ENCODE peak calls at places on chromosomes 6 and 20, in four cellular contexts. R, I, J and C are unnamed samples.

GRCh38 chr6:136086686-136087085 is 163.4 kb downstream of the MTFR2 start:
- DNase-seq in R (no peak), I (no peak), J (no peak), C (no peak)

GRCh38 chr6:4565301-4566250 is 210.6 kb upstream of the CDYL start:
- DNase-seq in R (no peak), I (no peak), J (no peak), C (no peak)

GRCh38 chr6:52731719-52732118 is 31.6 kb downstream of the GSTA2 start:
- DNase-seq in R (no peak), I (no peak), J (no peak), C (no peak)

GRCh38 chr6:134347916-134348805 is 30.2 kb upstream of the SGK1 start:
- DNase-seq in R (no peak), I (no peak), J (no peak), C (no peak)

GRCh38 chr6:148596886-148597455 is 149.9 kb upstream of the UST start:
- DNase-seq in R (no peak), I (no peak), J (no peak), C (no peak)

GRCh38 chr6:11067348-11067747 is 23.2 kb upstream of the ELOVL2 start:
- DNase-seq in R (no peak), I (peak; percentile 79), J (peak; percentile 16), C (no peak)

GRCh38 chr6:121998631-121999030 is 400.8 kb upstream of the HSF2 start:
- DNase-seq in R (no peak), I (no peak), J (no peak), C (no peak)

GRCh38 chr6:138987643-138988468 is at the start of gene REPS1:
- DNase-seq in R (peak; percentile 40), I (peak; percentile 87), J (peak; percentile 94), C (peak; percentile 96)

GRCh38 chr6:144559865-144560603 is 274.9 kb downstream of the UTRN start:
- DNase-seq in R (no peak), I (peak; percentile 35), J (no peak), C (peak; percentile 14)

DNA sequence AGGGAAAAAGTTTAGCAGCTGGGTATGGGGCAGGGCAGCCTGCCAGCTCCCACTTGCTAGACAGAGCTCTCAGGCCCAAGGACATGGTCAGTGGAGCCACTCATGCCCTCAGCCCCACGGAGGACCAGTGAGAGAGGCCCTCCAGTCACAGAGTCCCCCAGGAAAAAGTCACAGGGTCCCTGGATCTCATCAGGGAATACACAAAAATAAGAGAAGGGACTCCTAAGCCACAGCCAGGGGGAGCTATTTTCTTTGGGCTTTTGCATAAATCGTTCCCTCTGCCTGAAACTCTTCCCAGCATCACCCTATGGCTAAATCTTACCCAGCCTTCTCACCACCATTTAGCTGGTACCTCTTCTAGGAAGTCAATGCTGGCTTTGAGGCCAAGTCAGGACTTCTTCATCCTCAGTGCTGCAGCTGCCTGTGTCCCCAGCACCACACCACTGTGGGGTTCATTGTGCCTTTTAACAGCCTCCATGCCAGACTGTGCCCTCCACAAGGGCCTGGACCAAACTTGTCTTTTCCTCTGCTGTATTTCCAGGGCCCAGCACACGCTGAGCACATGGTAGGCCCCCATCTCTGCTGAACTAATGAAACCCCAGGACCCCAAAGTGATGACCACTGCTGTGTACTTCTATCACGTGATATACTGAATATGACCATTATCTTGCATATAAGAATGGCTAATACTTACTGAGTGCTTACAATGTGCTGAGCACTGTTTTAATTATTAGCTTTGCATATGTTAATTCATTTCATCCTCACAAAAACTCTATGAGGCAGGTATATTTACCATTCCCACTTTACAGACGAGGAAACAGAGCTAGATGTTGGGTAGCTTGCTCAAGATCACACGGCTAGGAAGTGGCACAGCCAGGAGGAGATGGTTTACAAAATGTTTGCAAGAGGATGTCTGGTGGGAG is 2.0 kb downstream of the ZNF335 start:
- DNase-seq in R (no peak), I (peak; percentile 86), J (peak; percentile 85), C (peak; percentile 58)
- TF ChIP-seq TARDBP in R (no peak), I (no peak), J (no peak), C (no peak)

GRCh38 chr6:45590751-45591184 is 213.0 kb upstream of the SUPT3H start:
- DNase-seq in R (no peak), I (no peak), J (no peak), C (peak; percentile 23)
- TF ChIP-seq BHLHE40 in R (no peak), I (no peak), J (no peak), C (no peak)

GRCh38 chr6:56909115-56909907 is 45.6 kb upstream of the BEND6 start:
- DNase-seq in R (no peak), I (no peak), J (no peak), C (no peak)
- TF ChIP-seq TARDBP in R (no peak), I (no peak), J (no peak), C (no peak)

DNA sequence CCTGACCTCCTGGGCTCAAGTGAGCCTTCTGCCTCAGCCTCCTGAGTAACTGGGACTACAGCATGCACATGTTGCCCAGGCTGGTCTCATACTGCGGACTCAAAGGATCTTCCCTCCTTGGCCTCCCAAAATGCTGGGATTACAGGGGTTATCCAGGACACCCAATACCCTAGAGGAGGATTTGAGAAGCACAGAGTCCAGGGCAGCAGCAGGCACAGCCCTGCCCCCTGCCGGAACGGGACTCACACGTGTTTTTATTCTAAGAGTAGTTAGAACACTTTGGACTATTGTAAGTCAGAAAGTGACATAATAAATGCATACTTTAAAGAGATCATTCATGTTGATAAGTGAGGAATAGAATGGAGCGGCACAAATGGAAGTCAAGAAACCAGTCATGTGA is 80.2 kb downstream of the C6orf118 start:
- DNase-seq in R (no peak), I (no peak), J (no peak), C (no peak)
- TF ChIP-seq BHLHE40 in R (no peak), I (no peak), J (no peak), C (no peak)

GRCh38 chr6:147331401-147331800 is 127.2 kb downstream of the STXBP5 start:
- DNase-seq in R (no peak), I (no peak), J (no peak), C (no peak)
- TF ChIP-seq TARDBP in R (no peak), I (no peak), J (no peak), C (no peak)

DNA sequence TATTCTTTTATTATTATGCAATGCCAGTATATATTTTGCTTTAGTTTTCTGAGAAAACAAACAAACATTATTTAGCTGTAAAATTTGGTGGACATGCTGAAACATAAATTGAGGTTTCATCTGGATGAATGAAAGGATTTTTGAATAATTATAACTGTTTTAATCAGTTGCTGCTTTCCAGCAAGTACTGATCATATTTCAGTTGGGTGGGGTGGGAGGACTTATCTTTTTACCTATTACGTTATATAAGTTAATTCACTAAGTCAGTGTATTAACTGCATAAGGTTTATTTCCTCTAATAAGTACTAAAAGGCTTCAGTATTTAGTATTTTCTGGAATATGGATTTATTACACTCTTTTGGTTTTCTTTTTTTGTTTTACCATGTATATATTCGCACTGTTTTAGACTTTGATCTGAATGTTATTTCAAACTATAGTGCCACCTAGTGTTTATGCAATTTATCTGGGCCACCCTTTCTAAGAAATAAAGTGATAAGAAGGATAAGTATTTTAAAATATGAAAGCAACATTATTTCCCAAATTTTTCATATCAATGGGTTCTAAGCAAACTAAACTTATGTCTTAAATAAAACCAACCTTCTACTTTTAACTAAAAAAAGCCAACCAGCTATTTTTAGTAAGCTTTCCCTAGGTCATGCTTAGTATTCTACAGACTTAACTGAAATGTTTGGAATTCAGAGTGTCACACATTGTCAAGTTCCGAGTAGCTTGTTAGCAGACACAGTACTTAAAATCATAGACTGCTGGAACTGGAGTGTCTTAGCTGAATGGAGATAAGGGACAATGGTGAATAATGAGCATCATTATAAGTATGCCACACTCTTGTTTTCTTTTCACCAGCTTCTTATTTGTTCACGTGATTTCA is 105.4 kb upstream of the MCHR2 start:
- DNase-seq in R (no peak), I (peak; percentile 27), J (peak; percentile 24), C (no peak)
- TF ChIP-seq BHLHE40 in R (no peak), I (no peak), J (no peak), C (no peak)

GRCh38 chr6:132512638-132513632 is at the start of gene STX7:
- DNase-seq in R (peak; percentile 48), I (peak; percentile 91), J (peak; percentile 94), C (peak; percentile 96)

GRCh38 chr6:132512342-132512637 is 626 bp downstream of the STX7 start:
- DNase-seq in R (no peak), I (no peak), J (no peak), C (no peak)

GRCh38 chr6:132513821-132514545 is 1.1 kb upstream of the STX7 start:
- DNase-seq in R (no peak), I (peak; percentile 37), J (peak; percentile 6), C (no peak)

GRCh38 chr6:132511159-132511835 is 1.6 kb downstream of the STX7 start:
- DNase-seq in R (no peak), I (peak; percentile 52), J (peak; percentile 51), C (no peak)

DNA sequence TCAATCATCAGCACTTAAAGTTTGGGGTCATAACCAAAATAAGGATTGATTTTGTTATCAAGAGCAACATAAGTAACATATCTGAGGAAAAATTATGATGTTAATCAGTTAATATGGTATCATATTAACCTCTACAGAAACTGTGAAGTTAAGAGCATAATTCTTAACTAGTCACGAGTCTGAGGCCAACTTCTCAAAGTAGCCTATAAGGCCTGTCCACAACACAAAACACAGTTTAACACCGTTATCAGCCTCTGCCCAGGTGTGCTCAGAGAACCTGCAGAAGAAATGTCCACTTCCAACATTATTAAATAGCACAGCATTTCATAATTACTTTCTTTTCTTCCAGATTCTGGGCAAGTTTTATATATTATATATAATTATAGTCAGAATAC is 1.1 kb downstream of the STX7 start:
- DNase-seq in R (no peak), I (no peak), J (peak; percentile 41), C (no peak)
- TF ChIP-seq TARDBP in R (no peak), I (no peak), J (no peak), C (no peak)

GRCh38 chr6:163863565-163863964 is 449.0 kb downstream of the QKI start:
- DNase-seq in R (no peak), I (no peak), J (no peak), C (no peak)

GRCh38 chr6:163861627-163862026 is 447.1 kb downstream of the QKI start:
- DNase-seq in R (no peak), I (no peak), J (no peak), C (no peak)

GRCh38 chr6:163865380-163865779 is 450.9 kb downstream of the QKI start:
- DNase-seq in R (no peak), I (no peak), J (no peak), C (no peak)

GRCh38 chr6:163867518-163868292 is 453.2 kb downstream of the QKI start:
- DNase-seq in R (no peak), I (no peak), J (peak; percentile 12), C (no peak)

DNA sequence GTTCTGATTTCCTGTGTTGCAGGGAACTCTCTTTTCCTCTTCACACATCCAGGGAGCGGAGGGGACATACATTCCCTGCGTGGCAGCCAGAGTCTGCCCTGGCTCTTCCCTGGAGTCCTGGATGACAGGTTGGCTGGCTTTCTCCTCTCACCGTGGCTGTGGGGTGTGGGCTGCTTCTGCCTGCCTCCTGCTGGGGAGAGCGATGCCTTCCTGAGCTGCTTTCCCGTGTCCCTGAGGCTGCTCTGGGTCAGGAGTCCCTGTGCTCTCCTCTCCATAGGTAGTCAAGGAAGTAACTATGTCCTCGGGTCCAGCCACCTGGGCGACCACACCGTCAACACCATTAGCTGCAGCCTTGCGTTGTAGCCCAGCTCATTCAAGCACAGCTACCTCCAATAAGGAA is 451.7 kb downstream of the QKI start:
- DNase-seq in R (no peak), I (no peak), J (peak; percentile 16), C (no peak)
- TF ChIP-seq BHLHE40 in R (no peak), I (no peak), J (no peak), C (no peak)

GRCh38 chr6:45163952-45164766 is 164.0 kb upstream of the RUNX2 start:
- DNase-seq in R (peak; percentile 51), I (no peak), J (no peak), C (no peak)
- TF ChIP-seq TARDBP in R (no peak), I (no peak), J (no peak), C (no peak)

GRCh38 chr6:6581014-6581413 is 7.5 kb upstream of the LY86 start:
- DNase-seq in R (no peak), I (no peak), J (no peak), C (no peak)
- TF ChIP-seq BHLHE40 in R (no peak), I (no peak), J (no peak), C (no peak)